ENCODE peak calls at places on chromosome 19, in six cellular contexts. I is non-pigmented ciliary epithelial cell, O is astrocyte of the cerebellum, L is kidney glomerular epithelial cell, C is mucosa of descending colon, X is nephron progenitor cell. A is an unnamed sample.

GRCh38 chr19:56153507-56153906 is 12.4 kb downstream of the ZNF444 start:
- DNase-seq in I (no peak), O (no peak), L (no peak), C (no peak), X (peak; percentile 58), A (peak; percentile 72)

GRCh38 chr19:6988257-6988656 is 33.0 kb downstream of the MBD3L2B start:
- DNase-seq in I (no peak), O (no peak), L (no peak), C (no peak), X (no peak), A (no peak)

GRCh38 chr19:55301459-55302331 is 17.9 kb downstream of the BRSK1 start:
- DNase-seq in I (no peak), O (peak; percentile 38), L (peak; percentile 31), C (peak; percentile 93), X (peak; percentile 98), A (peak; percentile 98)

GRCh38 chr19:1505012-1505411 is 7.8 kb downstream of the ADAMTSL5 start:
- DNase-seq in I (no peak), O (no peak), L (no peak), C (no peak), X (no peak), A (no peak)

GRCh38 chr19:46809534-46810272 is 21.3 kb upstream of the SLC1A5 start:
- DNase-seq in I (no peak), O (no peak), L (no peak), C (no peak), X (no peak), A (no peak)

GRCh38 chr19:51181913-51182419 is 39.9 kb downstream of the SIGLEC7 start:
- DNase-seq in I (no peak), O (no peak), L (no peak), C (no peak), X (no peak), A (peak; percentile 77)

GRCh38 chr19:53991224-53992113 is at the start of gene CACNG6:
- DNase-seq in I (no peak), O (no peak), L (no peak), C (peak; percentile 40), X (peak; percentile 74), A (peak; percentile 69)

GRCh38 chr19:46374526-46375475 is 27.9 kb downstream of the PPP5C start:
- DNase-seq in I (no peak), O (no peak), L (no peak), C (no peak), X (no peak), A (no peak)

GRCh38 chr19:750640-751423 is at the start of gene MISP:
- DNase-seq in I (no peak), O (no peak), L (no peak), C (peak; percentile 97), X (no peak), A (no peak)

GRCh38 chr19:4556574-4557185 is 2.8 kb downstream of the SEMA6B start:
- DNase-seq in I (no peak), O (no peak), L (no peak), C (peak; percentile 61), X (peak; percentile 62), A (peak; percentile 84)

GRCh38 chr19:10884273-10884672 is 12.9 kb downstream of the CARM1 start:
- DNase-seq in I (no peak), O (no peak), L (no peak), C (no peak), X (no peak), A (no peak)